ENCODE peak calls at places on chromosomes 6 and 20, in five cellular contexts. One of them, this sample, is unnamed.

GRCh38 chr20:62061851-62062418 is 3.7 kb downstream of the TAF4 start:
- DNase-seq in neural crest cell: no peak
- DNase-seq in body of pancreas: no peak
- DNase-seq in A549: no peak
- DNase-seq in bronchial epithelial cell: no peak
- DNase-seq in this sample: no peak

GRCh38 chr20:48648482-48649051 is 179.2 kb downstream of the PREX1 start:
- DNase-seq in neural crest cell: no peak
- DNase-seq in body of pancreas: no peak
- DNase-seq in A549: no peak
- DNase-seq in bronchial epithelial cell: peak
- DNase-seq in this sample: no peak

GRCh38 chr6:144334150-144334708 is 49.1 kb downstream of the UTRN start:
- DNase-seq in neural crest cell: no peak
- DNase-seq in body of pancreas: no peak
- DNase-seq in A549: no peak
- DNase-seq in bronchial epithelial cell: no peak
- DNase-seq in this sample: no peak

GRCh38 chr6:16355699-16356481 is 117.5 kb downstream of the GMPR start:
- DNase-seq in neural crest cell: no peak
- DNase-seq in body of pancreas: no peak
- DNase-seq in A549: peak
- DNase-seq in bronchial epithelial cell: no peak
- DNase-seq in this sample: no peak

GRCh38 chr6:106792536-106793236 is 163.3 kb downstream of the QRSL1 start:
- DNase-seq in neural crest cell: no peak
- DNase-seq in body of pancreas: peak
- DNase-seq in A549: no peak
- DNase-seq in bronchial epithelial cell: no peak
- DNase-seq in this sample: no peak

GRCh38 chr20:49871391-49871948 is 43.9 kb downstream of the SPATA2 start:
- DNase-seq in neural crest cell: no peak
- DNase-seq in body of pancreas: no peak
- DNase-seq in A549: no peak
- DNase-seq in bronchial epithelial cell: no peak
- DNase-seq in this sample: no peak

GRCh38 chr6:146914563-146915483 is 289.4 kb upstream of the STXBP5 start:
- DNase-seq in neural crest cell: no peak
- DNase-seq in body of pancreas: peak
- DNase-seq in A549: peak
- DNase-seq in bronchial epithelial cell: peak
- DNase-seq in this sample: peak

GRCh38 chr6:152532556-152533422 is 104.4 kb downstream of the SYNE1 start:
- DNase-seq in neural crest cell: no peak
- DNase-seq in body of pancreas: no peak
- DNase-seq in A549: no peak
- DNase-seq in bronchial epithelial cell: peak
- DNase-seq in this sample: no peak

GRCh38 chr6:15715060-15715459 is 52.2 kb upstream of the DTNBP1 start:
- DNase-seq in neural crest cell: no peak
- DNase-seq in body of pancreas: no peak
- DNase-seq in A549: no peak
- DNase-seq in bronchial epithelial cell: peak
- DNase-seq in this sample: no peak

GRCh38 chr20:22217712-22218352 is 366.5 kb downstream of the FOXA2 start:
- DNase-seq in neural crest cell: no peak
- DNase-seq in body of pancreas: no peak
- DNase-seq in A549: no peak
- DNase-seq in bronchial epithelial cell: no peak
- DNase-seq in this sample: no peak

GRCh38 chr20:48465271-48465670 is 362.5 kb downstream of the PREX1 start:
- DNase-seq in neural crest cell: no peak
- DNase-seq in body of pancreas: no peak
- DNase-seq in A549: no peak
- DNase-seq in bronchial epithelial cell: no peak
- DNase-seq in this sample: no peak

GRCh38 chr6:139337830-139338229 is 36.6 kb downstream of the CITED2 start:
- DNase-seq in neural crest cell: no peak
- DNase-seq in body of pancreas: no peak
- DNase-seq in A549: no peak
- DNase-seq in bronchial epithelial cell: peak
- DNase-seq in this sample: no peak

GRCh38 chr20:48421547-48421946 is 406.3 kb downstream of the PREX1 start:
- DNase-seq in neural crest cell: no peak
- DNase-seq in body of pancreas: no peak
- DNase-seq in A549: no peak
- DNase-seq in bronchial epithelial cell: no peak
- DNase-seq in this sample: no peak

GRCh38 chr6:62982951-62983350 is 228.3 kb upstream of the FKBP1C start:
- DNase-seq in neural crest cell: no peak
- DNase-seq in body of pancreas: no peak
- DNase-seq in A549: no peak
- DNase-seq in bronchial epithelial cell: no peak
- DNase-seq in this sample: no peak

GRCh38 chr6:137171824-137172733 is 1.4 kb downstream of the IL22RA2 start:
- DNase-seq in neural crest cell: no peak
- DNase-seq in body of pancreas: no peak
- DNase-seq in A549: no peak
- DNase-seq in bronchial epithelial cell: no peak
- DNase-seq in this sample: no peak

GRCh38 chr6:158799051-158799792 is 19.9 kb downstream of the EZR start:
- DNase-seq in neural crest cell: no peak
- DNase-seq in body of pancreas: peak
- DNase-seq in A549: peak
- DNase-seq in bronchial epithelial cell: peak
- DNase-seq in this sample: no peak

GRCh38 chr6:4506221-4506620 is 270.0 kb upstream of the CDYL start:
- DNase-seq in neural crest cell: no peak
- DNase-seq in body of pancreas: no peak
- DNase-seq in A549: no peak
- DNase-seq in bronchial epithelial cell: no peak
- DNase-seq in this sample: no peak

GRCh38 chr20:2688041-2688591 is 4.5 kb upstream of the EBF4 start:
- DNase-seq in neural crest cell: peak
- DNase-seq in body of pancreas: peak
- DNase-seq in A549: peak
- DNase-seq in bronchial epithelial cell: no peak
- DNase-seq in this sample: peak

GRCh38 chr20:18992418-18992817 is 178.8 kb downstream of the SCP2D1 start:
- DNase-seq in neural crest cell: no peak
- DNase-seq in body of pancreas: no peak
- DNase-seq in A549: peak
- DNase-seq in bronchial epithelial cell: no peak
- DNase-seq in this sample: no peak

DNA sequence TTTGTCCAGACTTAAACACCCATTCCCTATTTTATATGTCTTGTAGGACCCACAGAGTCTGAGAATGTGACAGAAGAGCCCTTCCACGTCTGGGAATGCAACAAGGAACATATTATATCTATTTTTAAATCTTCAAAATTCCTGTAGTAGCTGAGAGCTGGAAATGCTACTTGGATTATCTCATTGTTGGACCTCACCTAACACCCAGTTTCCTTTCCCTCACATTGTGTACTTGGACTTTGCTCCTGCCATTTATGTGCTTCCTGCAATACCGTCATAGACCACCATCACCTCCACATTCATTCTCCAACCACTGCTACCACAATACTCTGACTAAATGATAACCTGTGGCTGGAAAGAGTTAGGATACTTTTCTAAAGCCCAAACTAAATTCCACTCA is 335.4 kb downstream of the COL12A1 start:
- DNase-seq in neural crest cell: no peak
- DNase-seq in body of pancreas: no peak
- DNase-seq in A549: peak
- DNase-seq in bronchial epithelial cell: no peak
- DNase-seq in this sample: no peak
- TF ChIP-seq CTCF in neural crest cell: no peak
- TF ChIP-seq CTCF in body of pancreas: no peak
- TF ChIP-seq CTCF in A549: no peak
- TF ChIP-seq CTCF in bronchial epithelial cell: no peak
- TF ChIP-seq CTCF in this sample: no peak

GRCh38 chr6:121319112-121319553 is 15.1 kb downstream of the TBC1D32 start:
- DNase-seq in neural crest cell: no peak
- DNase-seq in body of pancreas: no peak
- DNase-seq in A549: peak
- DNase-seq in bronchial epithelial cell: peak
- DNase-seq in this sample: no peak
- TF ChIP-seq CTCF in neural crest cell: peak
- TF ChIP-seq CTCF in body of pancreas: peak
- TF ChIP-seq CTCF in A549: peak
- TF ChIP-seq CTCF in bronchial epithelial cell: peak
- TF ChIP-seq CTCF in this sample: no peak

DNA sequence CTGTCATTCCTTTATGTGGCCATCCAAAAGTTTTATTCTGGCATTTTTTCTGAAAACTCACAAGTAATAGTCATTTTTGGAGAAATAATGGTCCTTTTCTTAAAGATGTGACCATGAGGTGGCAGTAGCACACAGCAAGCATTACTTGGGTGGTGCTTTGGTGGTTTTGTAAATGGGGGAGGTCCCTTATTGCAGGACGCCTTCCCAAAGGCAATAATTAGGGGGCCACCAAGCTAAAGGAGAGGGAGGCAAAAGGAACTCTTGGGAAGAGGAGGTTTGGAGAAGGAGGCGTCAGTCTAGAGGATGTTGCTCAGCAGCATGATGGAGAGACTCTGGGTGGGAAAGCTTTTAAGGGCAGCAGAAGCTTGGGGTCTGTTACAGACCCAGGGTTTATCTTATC is 422.6 kb upstream of the MMS22L start:
- DNase-seq in neural crest cell: peak
- DNase-seq in body of pancreas: no peak
- DNase-seq in A549: peak
- DNase-seq in bronchial epithelial cell: peak
- DNase-seq in this sample: no peak
- TF ChIP-seq CTCF in neural crest cell: peak
- TF ChIP-seq CTCF in body of pancreas: no peak
- TF ChIP-seq CTCF in A549: peak
- TF ChIP-seq CTCF in bronchial epithelial cell: peak
- TF ChIP-seq CTCF in this sample: no peak

GRCh38 chr6:56891754-56892153 is 63.2 kb upstream of the BEND6 start:
- DNase-seq in neural crest cell: no peak
- DNase-seq in body of pancreas: no peak
- DNase-seq in A549: peak
- DNase-seq in bronchial epithelial cell: no peak
- DNase-seq in this sample: no peak
- TF ChIP-seq CTCF in neural crest cell: no peak
- TF ChIP-seq CTCF in body of pancreas: no peak
- TF ChIP-seq CTCF in A549: no peak
- TF ChIP-seq CTCF in bronchial epithelial cell: no peak
- TF ChIP-seq CTCF in this sample: no peak

GRCh38 chr20:6142348-6142993 is 19.6 kb upstream of the FERMT1 start:
- DNase-seq in neural crest cell: peak
- DNase-seq in body of pancreas: peak
- DNase-seq in A549: peak
- DNase-seq in bronchial epithelial cell: peak
- DNase-seq in this sample: no peak

GRCh38 chr20:6140947-6141346 is 18.1 kb upstream of the FERMT1 start:
- DNase-seq in neural crest cell: no peak
- DNase-seq in body of pancreas: no peak
- DNase-seq in A549: peak
- DNase-seq in bronchial epithelial cell: no peak
- DNase-seq in this sample: no peak
- TF ChIP-seq CTCF in neural crest cell: peak
- TF ChIP-seq CTCF in body of pancreas: no peak
- TF ChIP-seq CTCF in A549: no peak
- TF ChIP-seq CTCF in bronchial epithelial cell: peak
- TF ChIP-seq CTCF in this sample: no peak

This sample was measured in ovary.